ENCODE peak calls at places on chromosomes 4 and X, in five cellular contexts. E, V, Z, K and X are unnamed samples.

GRCh38 chr4:16233569-16234177 is 7.4 kb upstream of the TAPT1 start:
- DNase-seq in E (no peak), V (no peak), Z (no peak), K (no peak), X (no peak)

GRCh38 chr4:85879518-85879917 is 404.6 kb downstream of the ARHGAP24 start:
- DNase-seq in E (no peak), V (no peak), Z (no peak), K (no peak), X (no peak)

GRCh38 chr4:101284546-101284945 is 62.8 kb downstream of the PPP3CA start:
- DNase-seq in E (no peak), V (no peak), Z (no peak), K (no peak), X (peak; percentile 71)

GRCh38 chr4:67746797-67747495 is 7.2 kb downstream of the GNRHR start:
- DNase-seq in E (peak; percentile 45), V (peak; percentile 43), Z (no peak), K (peak; percentile 36), X (peak; percentile 56)

GRCh38 chr4:6573986-6574746 is 823 bp upstream of the MAN2B2 start:
- DNase-seq in E (no peak), V (peak; percentile 12), Z (no peak), K (no peak), X (no peak)

GRCh38 chr4:5142726-5143125 is 91.4 kb downstream of the STK32B start:
- DNase-seq in E (peak; percentile 36), V (peak; percentile 24), Z (no peak), K (no peak), X (peak; percentile 83)

GRCh38 chrX:30302957-30303356 is 6.2 kb downstream of the NR0B1 start:
- DNase-seq in E (peak; percentile 88), V (no peak), Z (no peak), K (no peak), X (no peak)

GRCh38 chrX:139936259-139936658 is 3.4 kb upstream of the ATP11C start:
- DNase-seq in E (no peak), V (no peak), Z (no peak), K (peak; percentile 11), X (no peak)

GRCh38 chrX:2325076-2325784 is 175.5 kb downstream of the DHRSX start:
- DNase-seq in E (peak; percentile 78), V (no peak), Z (peak; percentile 12), K (no peak), X (peak; percentile 83)

GRCh38 chrX:109732780-109733657 is at the start of gene ACSL4:
- DNase-seq in E (peak; percentile 93), V (peak; percentile 83), Z (no peak), K (peak; percentile 73), X (peak; percentile 85)

GRCh38 chr4:150619032-150619431 is 37.1 kb downstream of the MAB21L2 start:
- DNase-seq in E (peak; percentile 3), V (no peak), Z (no peak), K (no peak), X (no peak)

GRCh38 chr4:85475631-85476233 is 782 bp downstream of the ARHGAP24 start:
- DNase-seq in E (peak; percentile 73), V (no peak), Z (no peak), K (no peak), X (peak; percentile 56)

GRCh38 chr4:182643801-182644311 is 273.3 kb downstream of the DCTD start:
- DNase-seq in E (peak; percentile 54), V (no peak), Z (peak; percentile 74), K (no peak), X (peak; percentile 12)

GRCh38 chrX:38654302-38654701 is 93.0 kb downstream of the TSPAN7 start:
- DNase-seq in E (peak; percentile 21), V (peak; percentile 47), Z (no peak), K (peak; percentile 55), X (peak; percentile 63)

GRCh38 chrX:118530537-118530936 is 34.9 kb downstream of the DOCK11 start:
- DNase-seq in E (peak; percentile 76), V (no peak), Z (no peak), K (no peak), X (no peak)

GRCh38 chr4:2934813-2935761 is 28.1 kb downstream of the NOP14 start:
- DNase-seq in E (peak; percentile 97), V (peak; percentile 91), Z (no peak), K (peak; percentile 87), X (peak; percentile 91)

GRCh38 chrX:9130031-9130430 is 96.1 kb upstream of the FAM9B start:
- DNase-seq in E (no peak), V (no peak), Z (no peak), K (no peak), X (no peak)

GRCh38 chrX:131588995-131589394 is 45.1 kb downstream of the OR13H1 start:
- DNase-seq in E (peak; percentile 6), V (peak; percentile 58), Z (no peak), K (no peak), X (no peak)

GRCh38 chr4:53012738-53013137 is 150.6 kb downstream of the RASL11B start:
- DNase-seq in E (peak; percentile 61), V (no peak), Z (no peak), K (no peak), X (peak; percentile 48)